ENCODE peak calls at places on chromosomes 12 and 14, in four cellular contexts. T is tibial nerve, Z is heart left ventricle, J is body of pancreas. A is an unnamed sample.

GRCh38 chr12:124673881-124674617 is 106.6 kb upstream of the NCOR2 start:
- DNase-seq in T (no peak), J (no peak), Z (no peak), A (no peak)

GRCh38 chr12:60195483-60195882 is 599.7 kb downstream of the SLC16A7 start:
- DNase-seq in J (no peak), Z (no peak), T (no peak), A (no peak)

GRCh38 chr14:42884100-42884499 is 1277.4 kb downstream of the LRFN5 start:
- DNase-seq in J (no peak), Z (no peak), T (no peak), A (no peak)

GRCh38 chr12:52582971-52583456 is 9.4 kb upstream of the KRT74 start:
- DNase-seq in T (peak), J (peak), Z (peak), A (peak)

GRCh38 chr12:54196396-54196795 is 7.6 kb upstream of the SMUG1 start:
- DNase-seq in T (no peak), Z (no peak), J (no peak), A (no peak)

GRCh38 chr12:91205791-91206190 is 23.2 kb upstream of the DCN start:
- DNase-seq in J (no peak), Z (no peak), T (no peak), A (no peak)

GRCh38 chr14:23562822-23563472 is 4.6 kb downstream of the AP1G2 start:
- DNase-seq in T (peak), J (peak), Z (no peak), A (peak)

GRCh38 chr12:72642726-72643125 is 370.6 kb downstream of the TRHDE start:
- DNase-seq in T (no peak), J (no peak), Z (no peak), A (no peak)

GRCh38 chr12:113403435-113404415 is at the start of gene SDS:
- DNase-seq in Z (peak), J (peak), T (peak), A (peak)

GRCh38 chr14:80981156-80981555 is 25.7 kb downstream of the TSHR start:
- DNase-seq in J (no peak), T (no peak), Z (no peak), A (no peak)

GRCh38 chr14:35558680-35559079 is 24.7 kb downstream of the INSM2 start:
- DNase-seq in Z (no peak), T (no peak), J (no peak), A (no peak)

GRCh38 chr12:131912526-131913274 is 16.4 kb upstream of the PUS1 start:
- DNase-seq in Z (peak), T (peak), J (peak), A (no peak)

GRCh38 chr12:102059343-102059742 is 2.4 kb downstream of the WASHC3 start:
- DNase-seq in Z (no peak), T (no peak), J (no peak), A (no peak)

GRCh38 chr14:49919825-49920224 is 26.9 kb downstream of the ARF6 start:
- DNase-seq in J (no peak), Z (no peak), T (no peak), A (no peak)

GRCh38 chr12:104469066-104469465 is 12.3 kb downstream of the CHST11 start:
- DNase-seq in T (no peak), Z (no peak), J (no peak), A (no peak)

GRCh38 chr14:69260246-69260978 is 454 bp downstream of the GALNT16 start:
- DNase-seq in J (no peak), T (no peak), Z (no peak), A (no peak)

GRCh38 chr12:91778938-91779400 is 366.7 kb downstream of the BTG1 start:
- DNase-seq in T (peak), J (peak), Z (peak), A (no peak)

GRCh38 chr14:100056964-100057817 is 8.0 kb upstream of the EVL start:
- DNase-seq in T (no peak), J (no peak), Z (no peak), A (no peak)

GRCh38 chr12:40580346-40580745 is 111.9 kb upstream of the CNTN1 start:
- DNase-seq in T (no peak), Z (no peak), J (no peak), A (no peak)

GRCh38 chr12:90504806-90505205 is 450.2 kb downstream of the CCER1 start:
- DNase-seq in T (no peak), J (no peak), Z (no peak), A (no peak)

GRCh38 chr14:23124337-23124954 is 5.4 kb upstream of the CEBPE start:
- DNase-seq in Z (no peak), T (no peak), J (no peak), A (no peak)

GRCh38 chr14:86797075-86797351 is 1196.0 kb downstream of the GALC start:
- DNase-seq in Z (no peak), T (no peak), J (no peak), A (no peak)

GRCh38 chr14:60657609-60657983 is 8.3 kb upstream of the SIX1 start:
- DNase-seq in Z (no peak), J (no peak), T (no peak), A (no peak)

GRCh38 chr12:55051197-55051920 is 31.6 kb downstream of the NEUROD4 start:
- DNase-seq in J (no peak), T (no peak), Z (no peak), A (no peak)

GRCh38 chr14:60179296-60179924 is 14.2 kb upstream of the DHRS7 start:
- DNase-seq in Z (no peak), J (no peak), T (no peak), A (no peak)

GRCh38 chr12:132078190-132078589 is 65.9 kb downstream of the DDX51 start:
- DNase-seq in T (no peak), J (no peak), Z (no peak), A (no peak)

GRCh38 chr12:47903151-47903611 is 1.6 kb downstream of the VDR start:
- DNase-seq in T (no peak), Z (no peak), J (peak), A (no peak)

GRCh38 chr12:65156366-65156831 is 13.0 kb upstream of the LEMD3 start:
- DNase-seq in Z (no peak), J (no peak), T (no peak), A (no peak)

GRCh38 chr12:91274886-91275285 is 92.3 kb upstream of the DCN start:
- DNase-seq in Z (no peak), T (no peak), J (peak), A (no peak)

GRCh38 chr12:113184900-113185179 is 438 bp downstream of the DDX54 start:
- DNase-seq in T (peak), J (peak), Z (peak), A (peak)

GRCh38 chr12:51798507-51798906 is 50.0 kb downstream of the FIGNL2 start:
- DNase-seq in Z (no peak), T (no peak), J (no peak), A (no peak)

GRCh38 chr12:34396006-34396860 is 373.9 kb downstream of the ALG10 start:
- DNase-seq in T (no peak), J (no peak), Z (peak), A (peak)

GRCh38 chr12:110343114-110343513 is 60.4 kb downstream of the ANAPC7 start:
- DNase-seq in T (no peak), Z (no peak), J (no peak), A (no peak)

GRCh38 chr12:105084251-105085250 is at the start of gene ALDH1L2:
- DNase-seq in T (peak), J (peak), Z (peak), A (peak)

GRCh38 chr14:65827520-65827919 is 415.0 kb downstream of the FUT8 start:
- DNase-seq in J (no peak), Z (no peak), T (no peak), A (no peak)

GRCh38 chr14:75032939-75033338 is 18.3 kb downstream of the MLH3 start:
- DNase-seq in Z (no peak), J (no peak), T (no peak), A (no peak)
- H3K27ac ChIP-seq in Z (no peak), J (no peak), T (no peak), A (no peak)

GRCh38 chr12:96444403-96444802 is 44.2 kb upstream of the CDK17 start:
- DNase-seq in J (no peak), T (no peak), Z (no peak), A (no peak)

GRCh38 chr12:96447256-96447655 is 42.1 kb upstream of the CFAP54 start:
- DNase-seq in J (no peak), T (no peak), Z (no peak), A (no peak)

GRCh38 chr12:96448287-96448686 is 41.1 kb upstream of the CFAP54 start:
- DNase-seq in J (no peak), Z (no peak), T (no peak), A (no peak)

GRCh38 chr12:96442906-96443305 is 42.7 kb upstream of the CDK17 start:
- DNase-seq in J (no peak), Z (no peak), T (no peak), A (no peak)

GRCh38 chr12:96445743-96446655 is 43.4 kb upstream of the CFAP54 start:
- DNase-seq in Z (no peak), T (no peak), J (peak), A (peak)
- TF ChIP-seq POLR2A in Z (no peak), T (no peak), J (no peak), A (peak)

DNA sequence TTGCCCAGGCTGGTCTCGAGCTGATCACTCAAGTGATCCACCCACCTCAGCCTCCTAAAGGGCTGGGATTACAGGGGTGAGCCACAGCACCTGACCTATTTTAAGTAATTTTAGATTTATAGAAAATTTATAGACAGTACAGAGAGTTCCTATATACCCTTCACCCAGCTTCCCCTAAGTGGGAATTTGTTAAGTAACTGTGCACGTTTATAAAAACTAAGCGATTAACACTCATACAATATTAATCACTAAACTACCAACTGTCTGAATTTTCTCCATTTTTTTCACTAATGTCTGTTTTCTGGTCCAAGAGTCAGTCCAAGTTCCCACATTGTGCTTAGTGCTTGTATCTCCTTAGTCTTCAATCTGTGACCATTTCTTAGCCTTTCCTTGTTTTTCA is 5.5 kb downstream of the IL31 start:
- DNase-seq in Z (no peak), T (no peak), J (no peak), A (no peak)
- H3K27ac ChIP-seq in Z (no peak), T (no peak), J (no peak), A (no peak)

GRCh38 chr14:32571551-32571950 is 242.5 kb downstream of the AKAP6 start:
- DNase-seq in J (no peak), Z (no peak), T (no peak), A (no peak)

GRCh38 chr14:32572867-32573149 is 243.7 kb downstream of the AKAP6 start:
- DNase-seq in T (no peak), Z (no peak), J (no peak), A (no peak)

GRCh38 chr14:32571995-32572866 is 243.1 kb downstream of the AKAP6 start:
- DNase-seq in T (no peak), Z (no peak), J (no peak), A (no peak)

GRCh38 chr14:32576088-32576795 is 247.1 kb downstream of the AKAP6 start:
- DNase-seq in J (peak), Z (no peak), T (peak), A (no peak)

DNA sequence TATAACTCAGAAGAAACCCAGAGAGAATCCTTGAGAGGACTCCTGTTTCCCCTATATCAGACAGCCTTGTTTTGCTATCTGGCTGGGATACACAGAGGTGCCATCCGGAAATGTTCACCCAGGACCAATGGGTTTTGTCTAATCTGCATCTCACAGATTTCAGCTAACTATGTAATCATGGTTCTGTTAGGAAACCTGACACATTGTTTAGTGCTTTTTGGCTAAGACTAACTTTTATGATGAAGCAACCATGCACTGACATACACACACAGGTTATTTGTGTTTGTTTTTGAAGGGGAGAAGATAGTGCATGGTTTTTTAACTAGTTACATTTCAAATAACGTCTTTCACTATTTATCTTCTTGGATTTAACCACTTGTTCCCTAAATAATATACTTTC is 245.2 kb downstream of the AKAP6 start:
- DNase-seq in Z (no peak), J (no peak), T (no peak), A (no peak)
- TF ChIP-seq POLR2A in Z (no peak), J (no peak), T (no peak), A (no peak)

DNA sequence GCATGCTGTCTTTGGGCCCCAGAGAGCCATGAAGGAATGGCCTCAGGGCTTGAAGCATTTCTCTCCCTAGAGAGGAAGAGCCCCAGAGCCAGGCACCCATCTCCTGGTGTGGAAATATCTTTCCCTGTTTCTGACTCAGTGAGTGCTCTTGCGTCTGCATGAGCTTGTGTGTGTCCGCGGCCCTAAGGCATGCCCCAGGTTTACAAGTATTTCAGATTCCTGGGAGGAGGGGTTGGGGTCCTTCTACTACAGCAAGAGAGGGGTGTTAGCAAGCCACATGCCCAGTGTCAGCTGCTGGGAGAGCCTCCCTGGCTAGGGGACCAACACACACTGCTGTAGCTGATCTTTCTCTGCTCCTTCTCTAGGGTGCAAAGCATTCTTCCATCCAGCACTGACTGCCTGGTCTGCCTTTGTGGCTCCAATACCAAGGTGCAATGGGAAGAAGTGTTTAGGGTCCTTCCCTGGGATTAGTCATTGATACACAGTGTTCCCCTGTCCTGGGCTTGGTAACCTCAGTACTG is 3.3 kb downstream of the RDH16 start:
- DNase-seq in J (no peak), T (no peak), Z (no peak), A (no peak)
- H3K27ac ChIP-seq in J (no peak), T (no peak), Z (no peak), A (no peak)

DNA sequence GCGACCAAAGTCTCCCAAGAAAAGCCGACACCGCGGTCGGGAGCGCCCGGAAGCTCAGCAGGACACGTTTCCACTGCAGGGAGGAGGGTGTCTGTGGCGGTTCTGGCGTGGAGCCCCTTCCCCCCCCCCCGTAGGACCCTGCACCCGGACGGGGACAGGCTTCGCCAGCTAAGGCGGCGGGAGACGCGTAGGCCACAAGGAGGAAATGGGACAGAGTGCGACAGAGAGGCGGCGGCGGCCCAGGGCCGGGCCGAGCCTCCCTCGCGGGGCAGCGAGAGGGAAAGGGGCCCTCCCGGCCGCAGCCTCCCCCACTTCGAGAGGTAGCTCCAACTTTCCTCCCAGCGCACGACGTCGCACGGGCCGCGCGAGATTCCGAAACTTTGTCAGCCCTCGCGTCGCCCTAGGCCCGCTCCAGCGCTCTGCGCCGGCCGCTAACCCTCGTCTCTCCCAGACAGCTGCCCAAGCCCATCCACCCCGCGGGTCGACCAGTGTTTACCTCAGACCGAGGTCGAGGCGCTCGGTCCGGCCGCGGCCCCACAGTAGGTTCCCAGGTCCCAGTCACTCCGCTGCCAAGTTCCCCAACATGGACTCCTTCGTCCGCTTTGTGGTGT is 412 bp downstream of the SCAF11 start:
- DNase-seq in Z (peak), J (peak), T (no peak), A (peak)
- TF ChIP-seq POLR2A in Z (peak), J (no peak), T (no peak), A (peak)

GRCh38 chr12:43789941-43790340 is 16.2 kb downstream of the TWF1 start:
- DNase-seq in Z (no peak), J (peak), T (no peak), A (no peak)

GRCh38 chr12:43797561-43798217 is 8.4 kb downstream of the TWF1 start:
- DNase-seq in J (no peak), T (no peak), Z (no peak), A (no peak)

DNA sequence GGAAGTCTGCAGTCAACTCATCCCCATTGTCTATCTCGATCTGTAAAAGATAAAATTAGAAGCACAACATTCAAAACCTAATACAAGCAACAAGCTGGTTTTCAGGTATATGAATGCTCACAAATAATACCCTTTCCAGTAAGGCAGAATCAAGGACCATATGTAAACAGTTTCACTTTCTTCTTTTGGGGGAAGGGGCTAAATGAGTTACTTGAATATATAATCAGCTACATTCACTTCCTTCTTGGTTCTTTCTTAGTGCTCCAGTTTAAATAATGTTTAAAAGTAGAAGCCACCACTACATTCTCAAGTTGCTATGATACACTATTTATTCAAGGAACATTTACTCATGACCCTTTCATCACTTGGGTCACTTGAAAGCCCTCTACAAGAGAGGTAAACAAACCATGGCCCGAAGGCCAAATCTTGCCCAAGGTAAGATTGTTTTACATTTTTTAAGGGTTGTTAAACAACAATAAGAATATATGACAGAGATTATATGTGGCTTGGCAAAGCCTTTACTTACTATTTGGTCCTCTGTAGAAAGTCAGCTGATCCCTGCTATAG is 10.3 kb downstream of the TWF1 start:
- DNase-seq in J (no peak), T (no peak), Z (no peak), A (no peak)
- H3K27ac ChIP-seq in J (no peak), T (no peak), Z (no peak), A (no peak)

DNA sequence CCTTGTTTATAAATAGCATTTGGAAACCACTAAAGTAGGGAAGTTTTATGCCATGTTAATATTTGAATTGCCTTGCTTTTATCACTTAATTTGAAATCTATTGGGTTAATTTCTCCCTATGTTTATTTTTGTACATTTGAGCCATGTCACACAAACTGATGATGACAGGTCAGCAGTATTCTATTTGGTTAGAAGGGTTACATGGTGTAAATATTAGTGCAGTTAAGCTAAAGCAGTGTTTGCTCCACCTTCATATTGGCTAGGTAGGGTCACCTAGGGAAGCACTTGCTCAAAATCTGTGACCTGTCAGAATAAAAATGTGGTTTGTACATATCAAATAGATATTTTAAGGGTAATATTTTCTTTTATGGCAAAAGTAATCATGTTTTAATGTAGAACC is 4.4 kb downstream of the RAN start:
- DNase-seq in J (no peak), T (no peak), Z (no peak), A (no peak)
- TF ChIP-seq POLR2A in J (no peak), T (no peak), Z (no peak), A (no peak)